ENCODE peak calls at places on chromosomes 6 and 20, in four cellular contexts. E is AG09309, Q is body of pancreas, V is fibroblast of mammary gland. J is an unnamed sample.

GRCh38 chr6:25138024-25138696 is 141.0 kb upstream of the CARMIL1 start:
- DNase-seq in E (no peak), Q (peak; percentile 30), V (peak; percentile 92), J (peak; percentile 91)

GRCh38 chr20:5511930-5512329 is 195.2 kb upstream of the PROKR2 start:
- DNase-seq in E (no peak), Q (no peak), V (no peak), J (no peak)

GRCh38 chr20:16676895-16677294 is 52.9 kb upstream of the SNRPB2 start:
- DNase-seq in E (no peak), Q (no peak), V (no peak), J (no peak)

GRCh38 chr6:18179770-18180393 is 24.7 kb downstream of the KDM1B start:
- DNase-seq in E (no peak), Q (no peak), V (no peak), J (no peak)

GRCh38 chr6:39166189-39166917 is 51.4 kb upstream of the SAYSD1 start:
- DNase-seq in E (no peak), Q (peak; percentile 86), V (peak; percentile 48), J (peak; percentile 20)

GRCh38 chr6:146032387-146032786 is 3.5 kb downstream of the GRM1 start:
- DNase-seq in E (no peak), Q (no peak), V (no peak), J (no peak)

GRCh38 chr6:160297310-160297709 is 38.7 kb upstream of the SLC22A2 start:
- DNase-seq in E (no peak), Q (peak; percentile 15), V (no peak), J (no peak)

GRCh38 chr6:15879372-15880261 is 216.8 kb upstream of the DTNBP1 start:
- DNase-seq in E (peak; percentile 18), Q (peak; percentile 58), V (peak; percentile 71), J (peak; percentile 92)

GRCh38 chr20:24034820-24035219 is 46.2 kb upstream of the GGTLC1 start:
- DNase-seq in E (no peak), Q (peak; percentile 25), V (no peak), J (peak; percentile 6)

GRCh38 chr20:20393770-20394169 is 25.9 kb downstream of the INSM1 start:
- DNase-seq in E (no peak), Q (no peak), V (peak; percentile 34), J (no peak)

GRCh38 chr6:68296126-68296525 is 339.0 kb upstream of the ADGRB3 start:
- DNase-seq in E (no peak), Q (no peak), V (peak; percentile 12), J (peak; percentile 46)

GRCh38 chr20:3800878-3801260 is 4.8 kb downstream of the CDC25B start:
- DNase-seq in E (no peak), Q (no peak), V (no peak), J (no peak)

GRCh38 chr6:143740213-143740612 is 62.4 kb downstream of the PHACTR2 start:
- DNase-seq in E (no peak), Q (no peak), V (no peak), J (no peak)

GRCh38 chr6:2857185-2857579 is 15.5 kb upstream of the SERPINB1 start:
- DNase-seq in E (no peak), Q (no peak), V (no peak), J (no peak)
- H3K4me3 ChIP-seq in E (no peak overlapping the region), Q (no peak overlapping the region), V (no peak overlapping the region), J (no peak overlapping the region)

GRCh38 chr20:50519036-50519780 is 9.0 kb downstream of the PTPN1 start:
- DNase-seq in E (no peak), Q (no peak), V (no peak), J (no peak)
- H3K4me3 ChIP-seq in E (no peak overlapping the region), Q (no peak overlapping the region), V (no peak overlapping the region), J (no peak overlapping the region)

GRCh38 chr20:44331201-44331600 is 5.6 kb upstream of the R3HDML start:
- DNase-seq in E (no peak), Q (no peak), V (no peak), J (no peak)
- H3K4me3 ChIP-seq in E (no peak overlapping the region), Q (no peak overlapping the region), V (no peak overlapping the region), J (no peak overlapping the region)

DNA sequence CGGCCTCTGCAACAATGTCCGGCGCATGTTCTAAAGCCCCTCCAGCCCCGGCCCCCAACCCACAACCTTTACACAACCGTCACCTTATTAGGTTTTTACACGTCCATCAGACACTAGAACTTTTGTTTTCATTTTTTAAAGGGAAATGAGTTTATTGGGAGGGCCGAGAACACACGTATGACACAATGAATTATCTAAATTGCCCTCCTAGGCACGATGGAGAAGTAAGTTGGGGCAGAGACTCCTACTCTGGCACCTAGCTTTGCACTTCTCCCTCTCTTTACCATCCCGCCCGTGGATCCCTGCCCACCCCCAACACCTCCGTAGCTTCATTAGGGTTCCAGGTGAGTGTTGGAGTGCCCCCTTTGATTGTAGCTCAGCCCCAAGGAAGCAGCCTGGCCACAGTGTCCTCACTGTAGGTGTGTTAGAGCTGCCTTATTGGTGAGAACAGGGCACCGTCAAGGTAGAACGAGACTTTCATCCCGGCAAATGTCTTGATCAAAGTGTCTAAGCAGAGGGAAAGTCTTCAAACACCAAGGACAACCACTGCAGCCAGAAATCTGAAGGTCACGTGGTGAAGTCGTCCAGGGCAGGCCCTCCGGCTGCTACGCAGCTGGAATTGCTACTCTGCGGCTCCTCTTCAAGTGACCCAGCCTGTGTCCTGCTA is 1.4 kb upstream of the DLL1 start:
- DNase-seq in E (no peak), Q (peak; percentile 54), V (no peak), J (no peak)
- H3K4me3 ChIP-seq in E (no peak overlapping the region), Q (no peak overlapping the region), V (no peak overlapping the region), J (peak overlapping the region; percentile 40)

GRCh38 chr20:9093203-9093962 is 24.5 kb downstream of the PLCB4 start:
- DNase-seq in E (no peak), Q (no peak), V (peak; percentile 20), J (no peak)
- H3K4me3 ChIP-seq in E (no peak overlapping the region), Q (no peak overlapping the region), V (no peak overlapping the region), J (no peak overlapping the region)

DNA sequence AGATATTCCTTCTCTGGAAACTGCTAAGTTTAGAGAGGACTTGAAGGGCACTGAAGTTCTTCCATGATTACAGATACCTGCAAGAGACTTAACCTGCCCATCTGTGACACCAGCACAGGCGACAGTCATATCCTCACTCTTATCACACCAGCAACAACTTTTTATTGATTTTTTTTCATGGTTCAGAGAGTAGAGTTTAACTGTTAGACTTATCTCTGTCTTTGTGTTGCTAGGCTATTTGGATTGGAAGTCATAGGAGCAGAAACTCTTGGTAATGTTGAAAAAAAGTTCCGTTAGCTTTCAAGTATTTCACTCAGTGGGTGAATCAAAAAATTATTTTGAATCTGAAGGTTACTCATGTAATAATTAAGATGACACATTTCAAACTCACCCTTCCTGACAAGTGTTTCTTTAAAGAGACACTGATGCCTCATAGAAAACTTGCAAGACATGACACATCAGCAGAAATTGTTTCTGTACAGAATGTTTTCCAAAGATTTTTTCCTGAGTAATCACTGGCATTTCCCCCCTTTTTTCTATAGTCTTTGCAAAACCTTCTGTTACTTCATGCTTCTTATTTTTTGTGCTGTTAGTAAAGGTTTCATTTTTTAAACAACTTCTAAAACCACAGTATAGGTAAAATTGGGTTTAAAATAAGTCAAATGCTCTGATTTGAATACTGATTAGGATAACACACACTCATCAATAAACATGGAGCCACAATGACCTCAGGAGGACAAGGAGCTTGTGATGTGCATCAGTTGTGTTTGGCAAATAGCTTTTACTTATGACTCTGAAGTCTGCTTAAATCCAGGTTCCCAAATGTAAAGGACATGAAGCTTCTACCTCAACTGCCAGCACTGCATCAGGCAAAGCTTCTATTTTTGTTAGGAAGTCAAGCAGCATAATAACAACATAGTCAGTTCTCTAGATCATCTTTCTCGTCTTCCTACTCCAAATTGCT is 252.9 kb upstream of the MAN1A1 start:
- DNase-seq in E (no peak), Q (no peak), V (peak; percentile 87), J (peak; percentile 44)
- H3K4me3 ChIP-seq in E (no peak overlapping the region), Q (no peak overlapping the region), V (no peak overlapping the region), J (no peak overlapping the region)

GRCh38 chr6:158770948-158771347 is 48.2 kb downstream of the EZR start:
- DNase-seq in E (no peak), Q (no peak), V (no peak), J (no peak)

GRCh38 chr6:158772172-158772571 is 47.0 kb downstream of the EZR start:
- DNase-seq in E (no peak), Q (no peak), V (no peak), J (peak; percentile 47)

GRCh38 chr6:158771399-158772158 is 47.6 kb downstream of the EZR start:
- DNase-seq in E (no peak), Q (no peak), V (no peak), J (no peak)

GRCh38 chr6:158773581-158774449 is 45.4 kb downstream of the EZR start:
- DNase-seq in E (no peak), Q (no peak), V (no peak), J (no peak)

GRCh38 chr6:158772851-158773371 is 46.3 kb downstream of the EZR start:
- DNase-seq in E (peak; percentile 24), Q (no peak), V (peak; percentile 35), J (peak; percentile 61)
- H3K4me3 ChIP-seq in E (no peak overlapping the region), Q (no peak overlapping the region), V (no peak overlapping the region), J (no peak overlapping the region)